ENCODE peak calls at places on chromosomes 1 and 21, in four cellular contexts. G is left ventricle myocardium inferior, I is stomach, L is adrenal gland. S is an unnamed sample.

GRCh38 chr1:228020686-228021525 is 14.1 kb downstream of the WNT3A start:
- DNase-seq in I (no peak), L (peak), G (no peak), S (no peak)

GRCh38 chr1:173205146-173206051 is 1.7 kb downstream of the TNFSF4 start:
- DNase-seq in G (no peak), I (no peak), L (peak), S (no peak)

GRCh38 chr21:29287383-29287782 is 11.3 kb upstream of the BACH1 start:
- DNase-seq in L (no peak), I (no peak), G (no peak), S (no peak)

GRCh38 chr1:39980555-39981313 is 25.8 kb downstream of the MFSD2A start:
- DNase-seq in I (peak), G (no peak), L (no peak), S (no peak)

GRCh38 chr1:200038645-200038986 is 11.1 kb downstream of the NR5A2 start:
- DNase-seq in I (no peak), L (no peak), G (no peak), S (no peak)

GRCh38 chr1:242524571-242525359 is at the start of gene PLD5:
- DNase-seq in I (no peak), L (peak), G (no peak), S (no peak)

GRCh38 chr1:34796990-34797389 is 4.2 kb downstream of the GJA4 start:
- DNase-seq in I (no peak), L (no peak), G (no peak), S (no peak)

GRCh38 chr1:83818916-83819315 is 180.0 kb downstream of the TTLL7 start:
- DNase-seq in L (no peak), G (no peak), I (no peak), S (no peak)

GRCh38 chr21:36337099-36337509 is 17.1 kb downstream of the MORC3 start:
- DNase-seq in L (no peak), I (no peak), G (no peak), S (no peak)

GRCh38 chr1:48019714-48020315 is 22.6 kb upstream of the TRABD2B start:
- DNase-seq in G (peak), L (no peak), I (no peak), S (no peak)

GRCh38 chr1:3463891-3464648 is 9.6 kb downstream of the ARHGEF16 start:
- DNase-seq in L (no peak), I (no peak), G (peak), S (no peak)

GRCh38 chr1:18139198-18139981 is 31.8 kb downstream of the IGSF21 start:
- DNase-seq in L (no peak), G (no peak), I (no peak), S (no peak)

GRCh38 chr1:12447849-12448312 is 170.1 kb downstream of the DHRS3 start:
- DNase-seq in G (no peak), I (no peak), L (peak), S (no peak)

GRCh38 chr1:224644553-224645154 is 28.5 kb downstream of the CNIH3 start:
- DNase-seq in G (no peak), I (peak), L (peak), S (no peak)

GRCh38 chr1:202189919-202190715 is 3.5 kb upstream of the LGR6 start:
- DNase-seq in L (no peak), G (no peak), I (no peak), S (no peak)

GRCh38 chr1:171909711-171910110 is 68.4 kb downstream of the DNM3 start:
- DNase-seq in I (no peak), L (no peak), G (no peak), S (no peak)

GRCh38 chr1:245807954-245808719 is 653.4 kb downstream of the KIF26B start:
- DNase-seq in G (no peak), I (no peak), L (no peak), S (no peak)

GRCh38 chr1:35936828-35937227 is 5.9 kb downstream of the AGO3 start:
- DNase-seq in I (no peak), L (no peak), G (no peak), S (no peak)

GRCh38 chr1:39501666-39502065 is 10.2 kb downstream of the BMP8A start:
- DNase-seq in I (no peak), G (no peak), L (peak), S (no peak)

GRCh38 chr1:39907532-39908453 is 6.1 kb upstream of the MYCL start:
- DNase-seq in L (no peak), G (no peak), I (no peak), S (no peak)

GRCh38 chr1:11339346-11340247 is 66.6 kb downstream of the UBIAD1 start:
- DNase-seq in I (no peak), L (no peak), G (no peak), S (no peak)

GRCh38 chr1:210696709-210697108 is 368.0 kb downstream of the HHAT start:
- DNase-seq in G (no peak), I (no peak), L (no peak), S (no peak)

DNA sequence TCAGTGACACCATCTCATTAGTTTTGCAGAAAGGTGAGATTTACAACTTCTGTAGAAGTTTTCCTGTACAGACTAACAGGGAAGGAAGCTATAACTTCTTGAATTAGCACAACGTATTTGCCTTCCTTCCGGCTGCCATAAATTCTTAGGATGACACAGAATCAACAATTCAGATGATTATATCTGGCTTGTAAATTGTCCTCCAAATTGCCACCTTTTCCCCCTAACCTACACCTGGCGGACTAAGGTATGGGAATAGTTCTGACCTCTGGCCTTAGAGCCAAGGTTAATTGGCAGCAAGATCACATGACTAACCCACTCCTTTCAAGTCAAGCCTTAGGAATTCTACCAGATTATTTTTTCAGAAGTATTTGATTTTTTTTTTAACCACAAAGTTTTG is 284.3 kb downstream of the LMO4 start:
- DNase-seq in L (no peak), I (no peak), G (no peak), S (no peak)
- H3K27ac ChIP-seq in L (no peak), I (no peak), G (no peak), S (no peak)

GRCh38 chr1:203557958-203558760 is 64.2 kb downstream of the OPTC start:
- DNase-seq in G (peak), I (peak), L (peak), S (peak)
- H3K27ac ChIP-seq in G (peak), I (peak), L (peak), S (peak)

GRCh38 chr1:150196411-150196810 is 39.5 kb downstream of the ANP32E start:
- DNase-seq in L (no peak), G (no peak), I (no peak), S (no peak)

GRCh38 chr1:150187560-150187931 is 37.8 kb downstream of the PLEKHO1 start:
- DNase-seq in G (no peak), L (no peak), I (no peak), S (no peak)

GRCh38 chr1:150194381-150195031 is 41.4 kb downstream of the ANP32E start:
- DNase-seq in I (no peak), G (no peak), L (no peak), S (no peak)

GRCh38 chr1:150186789-150187559 is 37.3 kb downstream of the PLEKHO1 start:
- DNase-seq in I (no peak), G (no peak), L (peak), S (no peak)

GRCh38 chr1:150192012-150192411 is 42.3 kb downstream of the PLEKHO1 start:
- DNase-seq in I (no peak), L (no peak), G (no peak), S (no peak)
- H3K27ac ChIP-seq in I (no peak), L (no peak), G (peak), S (no peak)

DNA sequence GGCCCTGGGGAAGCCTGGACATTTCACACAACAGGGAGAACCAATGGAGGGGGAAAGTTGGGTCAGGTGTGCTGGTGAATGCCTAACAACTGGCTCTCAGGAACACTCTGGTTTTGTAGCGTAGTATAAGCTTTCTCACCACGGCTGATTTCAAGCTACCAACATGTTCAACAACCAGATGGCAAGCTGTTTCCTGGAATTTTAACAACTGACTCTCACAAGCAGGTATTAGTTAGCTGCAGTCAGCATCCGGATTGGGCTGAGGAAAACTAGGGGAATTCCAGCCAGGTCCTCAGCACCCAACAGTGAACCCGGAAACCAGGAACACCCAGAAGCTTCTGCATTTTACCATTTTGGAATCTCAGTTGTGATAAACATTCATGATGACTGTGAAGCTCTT is 162.3 kb upstream of the CAMK1G start:
- DNase-seq in L (no peak), G (no peak), I (no peak), S (no peak)
- H3K27ac ChIP-seq in L (no peak), G (no peak), I (no peak), S (no peak)

GRCh38 chr1:85495556-85495955 is 30.6 kb upstream of the DDAH1 start:
- DNase-seq in L (no peak), G (no peak), I (peak), S (no peak)
- H3K27ac ChIP-seq in L (no peak), G (no peak), I (no peak), S (no peak)

DNA sequence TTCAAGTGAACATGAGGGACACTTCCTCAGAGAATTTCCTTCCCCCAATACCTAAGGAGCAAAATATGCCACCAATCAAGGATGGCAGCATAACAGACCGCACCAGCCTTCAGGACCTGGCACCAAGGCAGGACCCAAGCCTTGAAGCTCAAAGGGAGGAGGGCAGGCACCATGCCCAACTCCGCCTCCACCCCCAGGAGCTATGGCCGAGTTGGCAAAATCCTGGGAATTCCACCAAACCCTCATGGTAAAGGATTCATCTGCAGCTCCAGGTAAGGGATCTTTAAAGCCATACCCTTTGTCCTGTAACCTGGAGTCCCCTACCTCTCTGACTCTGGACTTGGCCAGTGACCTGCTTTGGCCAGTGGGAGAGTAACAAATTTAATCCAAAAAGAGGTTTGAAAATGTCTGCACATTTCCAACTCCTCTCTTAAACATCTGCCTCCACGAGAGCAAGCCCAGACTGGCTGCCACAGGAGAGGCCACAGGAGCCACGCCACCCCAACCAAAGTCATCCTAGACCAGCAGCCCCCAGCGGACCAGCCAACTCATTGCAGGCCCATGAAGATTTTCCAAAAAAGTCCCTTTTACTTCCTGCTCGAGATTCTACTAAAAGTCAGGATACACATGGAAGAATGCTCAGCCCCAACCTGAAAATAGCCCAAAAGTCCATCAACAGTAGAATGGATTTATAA is 41.9 kb downstream of the NPHP4 start:
- DNase-seq in G (no peak), L (no peak), I (no peak), S (no peak)
- H3K27ac ChIP-seq in G (no peak), L (no peak), I (no peak), S (no peak)

GRCh38 chr1:10212476-10212875 is 2.1 kb downstream of the KIF1B start:
- DNase-seq in I (no peak), G (no peak), L (no peak), S (no peak)
- H3K27ac ChIP-seq in I (peak), G (peak), L (peak), S (peak)

GRCh38 chr1:29640428-29640785 is 404.1 kb downstream of the PTPRU start:
- DNase-seq in L (no peak), I (no peak), G (no peak), S (no peak)
- H3K27ac ChIP-seq in L (no peak), I (no peak), G (no peak), S (no peak)

DNA sequence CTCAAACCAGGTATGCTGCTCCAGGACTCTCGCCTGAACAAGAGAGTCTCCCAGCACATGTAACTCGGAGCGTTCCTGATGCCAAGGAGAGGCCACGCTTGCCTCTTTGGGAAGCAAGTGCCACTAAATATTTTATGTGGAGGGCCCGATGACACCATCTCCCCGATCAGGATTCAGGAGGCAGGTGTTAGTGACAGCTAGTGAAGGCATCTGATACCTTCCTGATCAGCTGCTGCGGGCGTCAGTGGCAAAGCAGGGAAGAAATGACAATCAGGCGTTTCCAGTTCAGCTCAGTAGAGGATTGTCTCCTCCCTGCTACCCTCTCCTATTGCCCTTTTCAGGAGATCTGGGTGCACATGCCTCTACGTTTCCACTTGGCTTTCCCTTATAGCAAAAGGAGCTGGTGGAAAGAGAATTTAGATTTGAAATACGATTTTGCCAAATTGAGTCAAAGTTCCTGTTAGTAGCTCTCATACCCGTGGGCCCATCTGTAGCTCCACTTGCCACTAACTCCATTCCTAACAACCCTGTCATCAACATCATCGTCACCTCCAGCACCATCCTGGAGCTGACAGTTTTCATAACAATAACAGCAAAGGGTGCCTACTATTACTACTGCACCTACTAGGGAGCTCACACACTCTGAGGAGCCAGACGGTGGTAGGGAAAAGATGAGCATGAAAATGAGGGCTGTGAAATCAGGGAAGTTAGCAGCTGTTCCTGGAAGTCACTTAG is 21.6 kb downstream of the PLXNA2 start:
- DNase-seq in I (no peak), G (no peak), L (no peak), S (peak)
- H3K27ac ChIP-seq in I (no peak), G (peak), L (no peak), S (peak)